ENCODE peak calls at places on chromosome 22, in six cellular contexts. H is body of pancreas, X is vagina, K is uterus, O is thyroid gland, V is transverse colon. P is an unnamed sample.

GRCh38 chr22:16824718-16825687 is at the start of gene XKR3:
- DNase-seq in H (no peak), O (no peak), X (no peak), V (no peak), K (no peak), P (no peak)

GRCh38 chr22:45248832-45249561 is 8.3 kb upstream of the KIAA0930 start:
- DNase-seq in X (no peak), V (no peak), H (no peak), K (no peak), O (no peak), P (no peak)

GRCh38 chr22:42929838-42930155 is 72.7 kb upstream of the ARFGAP3 start:
- DNase-seq in V (no peak), X (no peak), K (no peak), H (no peak), O (no peak), P (no peak)

GRCh38 chr22:17774206-17774927 is at the start of gene BID:
- DNase-seq in K (peak; percentile 28), O (peak; percentile 37), X (no peak), H (peak; percentile 30), V (peak; percentile 75), P (no peak)

GRCh38 chr22:43099095-43099494 is 9.9 kb upstream of the TTLL1 start:
- DNase-seq in X (no peak), O (no peak), V (no peak), H (no peak), K (no peak), P (no peak)

GRCh38 chr22:24584871-24585411 is 7.9 kb downstream of the LRRC75B start:
- DNase-seq in X (no peak), O (no peak), K (no peak), H (no peak), V (no peak), P (no peak)

GRCh38 chr22:42662114-42663021 is 13.2 kb upstream of the CYB5R3 start:
- DNase-seq in H (peak; percentile 84), O (peak; percentile 85), K (peak; percentile 91), V (peak; percentile 87), X (no peak), P (peak; percentile 56)

GRCh38 chr22:17407643-17408042 is 38.4 kb downstream of the CECR2 start:
- DNase-seq in H (no peak), X (no peak), O (no peak), K (no peak), V (no peak), P (no peak)

GRCh38 chr22:20436309-20437252 is 1.0 kb downstream of the SCARF2 start:
- DNase-seq in O (peak; percentile 57), K (peak; percentile 68), X (no peak), V (no peak), H (no peak), P (no peak)

GRCh38 chr22:43531651-43532050 is 119.8 kb downstream of the MPPED1 start:
- DNase-seq in H (no peak), K (no peak), X (no peak), O (no peak), V (no peak), P (no peak)

GRCh38 chr22:30286813-30287625 is 2.3 kb downstream of the CASTOR1 start:
- DNase-seq in K (peak; percentile 68), H (peak; percentile 75), O (peak; percentile 72), X (no peak), V (peak; percentile 87), P (no peak)

GRCh38 chr22:23856721-23857605 is 712 bp upstream of the SLC2A11 start:
- DNase-seq in H (no peak), V (peak; percentile 60), X (no peak), K (no peak), O (peak; percentile 61), P (peak; percentile 61)

GRCh38 chr22:43168416-43169309 is 17.3 kb downstream of the TSPO start:
- DNase-seq in X (no peak), H (no peak), V (no peak), O (no peak), K (no peak), P (no peak)

GRCh38 chr22:36144886-36145541 is 15.5 kb downstream of the APOL3 start:
- DNase-seq in H (peak; percentile 55), K (peak; percentile 66), X (no peak), V (peak; percentile 52), O (peak; percentile 70), P (peak; percentile 22)

GRCh38 chr22:24413271-24413670 is 14.1 kb upstream of the ADORA2A start:
- DNase-seq in X (no peak), O (no peak), H (no peak), K (no peak), V (no peak), P (no peak)

GRCh38 chr22:30665786-30666185 is 1.9 kb downstream of the DUSP18 start:
- DNase-seq in H (no peak), V (peak; percentile 54), K (no peak), X (no peak), O (no peak), P (no peak)

GRCh38 chr22:37267661-37268413 is 14.5 kb upstream of the CYTH4 start:
- DNase-seq in X (no peak), V (no peak), K (no peak), O (no peak), H (no peak), P (no peak)

GRCh38 chr22:19674929-19675253 is 39.4 kb upstream of the SEPTIN5 start:
- DNase-seq in H (no peak), X (no peak), K (no peak), O (no peak), V (no peak), P (no peak)

GRCh38 chr22:37263966-37264887 is 18.1 kb upstream of the CYTH4 start:
- DNase-seq in H (no peak), V (no peak), K (no peak), X (no peak), O (no peak), P (no peak)

GRCh38 chr22:43011079-43011478 is 3.9 kb downstream of the PACSIN2 start:
- DNase-seq in H (peak; percentile 67), O (no peak), K (no peak), V (no peak), X (no peak), P (no peak)

GRCh38 chr22:50700387-50701075 is 27.9 kb downstream of the SHANK3 start:
- DNase-seq in H (no peak), X (no peak), K (no peak), O (no peak), V (no peak), P (no peak)
- TF ChIP-seq POLR2A in H (no peak), X (no peak), K (no peak), O (no peak), V (no peak), P (no peak)

DNA sequence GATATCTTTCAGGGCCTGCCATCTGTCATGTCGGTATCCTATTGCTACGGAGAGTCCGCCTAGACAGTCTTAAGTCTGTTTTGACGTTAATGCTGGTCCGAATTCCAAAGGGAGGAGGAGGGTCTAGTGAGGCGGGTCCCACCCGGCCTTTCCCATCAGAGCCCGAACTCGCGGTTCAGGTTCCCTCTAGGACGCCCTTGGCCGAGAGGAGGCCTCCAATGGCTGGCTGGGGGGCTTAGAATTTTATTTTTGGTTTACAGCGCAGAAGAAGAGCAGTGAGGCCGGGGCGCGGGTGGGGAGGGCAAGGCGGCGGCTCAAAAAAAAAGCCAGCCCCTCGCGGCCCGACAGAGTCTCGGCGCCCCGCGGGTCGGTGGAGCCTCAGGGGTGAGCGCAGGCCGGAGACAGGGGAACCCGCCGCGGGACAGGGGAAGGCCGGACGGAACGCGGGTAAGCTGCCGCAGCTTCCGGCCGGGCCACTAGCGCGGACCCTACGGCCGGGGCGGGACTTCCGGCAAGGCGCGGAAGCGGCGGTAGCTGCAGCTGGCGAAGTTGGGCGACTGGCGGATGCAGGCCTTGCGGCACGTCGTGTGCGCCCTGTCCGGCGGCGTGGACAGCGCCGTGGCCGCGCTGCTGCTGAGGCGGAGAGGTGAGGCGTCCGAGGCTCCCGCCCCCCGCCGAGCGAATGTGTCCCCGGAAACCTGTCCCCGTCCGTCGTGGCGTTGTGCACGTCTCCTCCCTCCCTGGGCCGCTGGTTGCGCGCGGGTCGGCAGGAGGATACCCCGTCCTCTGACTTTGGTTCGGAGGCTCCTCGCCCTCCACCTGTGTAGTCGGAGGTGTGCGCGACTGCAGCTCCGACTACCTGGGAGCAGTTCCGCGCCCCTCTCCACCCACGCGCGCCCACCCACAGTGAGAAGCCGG is at the start of gene TRMU:
- DNase-seq in X (no peak), O (peak; percentile 84), V (peak; percentile 88), H (peak; percentile 86), K (peak; percentile 84), P (peak; percentile 78)
- H3K36me3 ChIP-seq in X (no peaks in the 10 kb centered on the region), O (peaks cover 22% of the 10 kb centered on the region), V (peaks cover 14% of the 10 kb centered on the region), H (no peaks in the 10 kb centered on the region), K (no peaks in the 10 kb centered on the region), P (peaks cover 22% of the 10 kb centered on the region)

GRCh38 chr22:39693943-39694500 is 123.5 kb downstream of the CACNA1I start:
- DNase-seq in V (no peak), K (no peak), X (no peak), O (no peak), H (no peak), P (no peak)

GRCh38 chr22:39686776-39687525 is 116.4 kb downstream of the CACNA1I start:
- DNase-seq in K (no peak), O (no peak), X (no peak), H (no peak), V (no peak), P (no peak)

GRCh38 chr22:39688186-39688768 is 117.7 kb downstream of the CACNA1I start:
- DNase-seq in V (no peak), X (no peak), H (no peak), O (peak; percentile 71), K (no peak), P (no peak)

GRCh38 chr22:39689421-39689820 is 118.9 kb downstream of the CACNA1I start:
- DNase-seq in H (no peak), O (peak; percentile 60), X (no peak), V (no peak), K (no peak), P (no peak)

GRCh38 chr22:39690901-39691620 is 120.5 kb downstream of the CACNA1I start:
- DNase-seq in V (no peak), K (no peak), O (no peak), H (no peak), X (no peak), P (no peak)
- TF ChIP-seq POLR2A in V (no peak), K (no peak), O (no peak), H (no peak), X (no peak), P (no peak)

DNA sequence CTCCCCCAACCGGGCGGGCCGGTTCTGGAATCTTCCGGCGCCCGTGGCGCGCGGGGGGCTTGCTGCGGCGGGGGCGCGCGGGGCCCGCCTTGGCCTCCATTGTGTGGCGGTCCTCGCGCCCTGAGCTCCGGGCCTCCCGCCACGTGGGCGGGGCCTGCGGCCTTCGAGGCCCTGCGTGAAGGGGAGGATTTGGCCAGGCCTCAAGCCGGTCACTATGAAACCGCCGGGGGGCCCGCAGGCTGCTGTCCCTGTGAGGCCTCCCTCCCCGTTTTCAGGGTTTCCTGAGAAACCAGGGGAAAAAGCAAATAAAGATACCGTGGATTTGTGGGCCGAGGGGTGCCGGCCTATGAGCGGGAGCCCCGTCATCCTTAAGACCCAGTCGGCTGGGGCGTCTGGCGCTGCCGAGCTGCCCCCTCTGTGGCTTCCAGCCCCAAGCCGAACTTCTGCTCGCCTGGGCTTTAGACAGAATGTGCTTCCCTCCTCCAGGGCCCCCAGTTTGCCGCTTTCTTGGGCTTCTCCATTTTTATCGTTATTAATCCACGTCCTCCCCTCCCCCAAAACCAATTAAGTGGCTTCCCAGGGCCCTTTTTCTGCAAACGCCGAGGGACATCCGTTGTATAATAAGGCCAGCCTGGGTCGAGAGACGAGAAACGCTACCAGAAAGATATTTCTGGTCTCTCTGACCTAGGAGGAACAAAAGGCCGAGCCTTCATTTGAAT is 602 bp downstream of the EWSR1 start:
- DNase-seq in V (peak; percentile 60), O (peak; percentile 51), X (no peak), K (peak; percentile 81), H (peak; percentile 66), P (no peak)
- H3K36me3 ChIP-seq in V (peaks cover 13% of the 10 kb centered on the region), O (peaks cover 21% of the 10 kb centered on the region), X (no peaks in the 10 kb centered on the region), K (no peaks in the 10 kb centered on the region), H (no peaks in the 10 kb centered on the region), P (peaks cover 24% of the 10 kb centered on the region)